ENCODE peak calls at places on chromosomes 5 and 9, in six cellular contexts. W, C, N, G, A and Y are unnamed samples.

GRCh38 chr5:119049824-119050449 is 20.9 kb upstream of the DMXL1 start:
- DNase-seq in W (no peak), C (peak), N (no peak), G (peak), A (peak), Y (no peak)

GRCh38 chr9:25678147-25678666 is at the start of gene TUSC1:
- DNase-seq in W (peak), C (peak), N (peak), G (peak), A (peak), Y (no peak)

GRCh38 chr9:110041452-110041851 is 166.5 kb downstream of the C9orf152 start:
- DNase-seq in W (no peak), C (no peak), N (no peak), G (no peak), A (no peak), Y (no peak)

GRCh38 chr5:30831123-30831522 is 362.4 kb upstream of the CDH6 start:
- DNase-seq in W (no peak), C (no peak), N (no peak), G (no peak), A (no peak), Y (no peak)

GRCh38 chr9:95150903-95151302 is 166.6 kb downstream of the FANCC start:
- DNase-seq in W (no peak), C (no peak), N (no peak), G (no peak), A (no peak), Y (no peak)

GRCh38 chr5:82404382-82404945 is 126.3 kb upstream of the RPS23 start:
- DNase-seq in W (no peak), C (no peak), N (no peak), G (peak), A (no peak), Y (no peak)

GRCh38 chr5:10691826-10692785 is 68.9 kb downstream of the DAP start:
- DNase-seq in W (no peak), C (peak), N (no peak), G (peak), A (peak), Y (no peak)

GRCh38 chr5:179825655-179826182 is 5.0 kb downstream of the SQSTM1 start:
- DNase-seq in W (no peak), C (peak), N (no peak), G (no peak), A (no peak), Y (no peak)

GRCh38 chr5:5316333-5316732 is 106.1 kb upstream of the ICE1 start:
- DNase-seq in W (no peak), C (no peak), N (no peak), G (peak), A (peak), Y (no peak)

GRCh38 chr5:160289356-160289651 is 23.1 kb downstream of the CCNJL start:
- DNase-seq in W (no peak), C (no peak), N (no peak), G (no peak), A (no peak), Y (no peak)

GRCh38 chr9:99253772-99254431 is 31.8 kb downstream of the SEC61B start:
- DNase-seq in W (no peak), C (no peak), N (no peak), G (no peak), A (peak), Y (no peak)

GRCh38 chr9:36407122-36407723 is 7.2 kb upstream of the RNF38 start:
- DNase-seq in W (peak), C (peak), N (peak), G (peak), A (peak), Y (peak)

GRCh38 chr5:179346401-179346800 is 1.1 kb upstream of the ADAMTS2 start:
- DNase-seq in W (no peak), C (no peak), N (no peak), G (no peak), A (peak), Y (no peak)

GRCh38 chr5:72346396-72346795 is 26.2 kb downstream of the PTCD2 start:
- DNase-seq in W (no peak), C (no peak), N (no peak), G (no peak), A (no peak), Y (no peak)

GRCh38 chr9:124320062-124320973 is 62.6 kb downstream of the NEK6 start:
- DNase-seq in W (peak), C (peak), N (peak), G (peak), A (peak), Y (peak)
- TF ChIP-seq CTCF in W (peak), C (peak), N (peak), G (peak), A (peak), Y (peak)

DNA sequence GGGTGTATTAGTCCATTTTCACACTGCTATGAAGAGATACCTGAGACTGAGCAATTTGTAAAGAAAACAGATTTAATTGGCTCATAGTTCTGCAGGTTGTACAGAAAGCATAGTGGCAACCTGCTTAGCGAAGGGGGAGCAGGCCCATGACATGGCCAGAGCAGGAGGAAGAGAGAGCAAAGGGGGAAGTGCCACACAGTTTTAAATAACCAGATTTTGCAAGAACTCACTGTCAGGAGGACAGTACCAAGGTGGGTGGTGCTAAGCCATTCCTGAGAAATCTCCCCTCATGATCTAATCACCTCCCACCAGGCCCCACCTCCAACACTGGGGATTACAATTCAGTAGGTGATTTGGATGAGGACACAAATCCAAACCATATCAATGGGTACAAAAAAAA is 16.8 kb upstream of the PCSK5 start:
- DNase-seq in W (no peak), C (no peak), N (no peak), G (no peak), A (no peak), Y (no peak)
- TF ChIP-seq CTCF in W (no peak), C (no peak), N (no peak), G (no peak), A (no peak), Y (no peak)

DNA sequence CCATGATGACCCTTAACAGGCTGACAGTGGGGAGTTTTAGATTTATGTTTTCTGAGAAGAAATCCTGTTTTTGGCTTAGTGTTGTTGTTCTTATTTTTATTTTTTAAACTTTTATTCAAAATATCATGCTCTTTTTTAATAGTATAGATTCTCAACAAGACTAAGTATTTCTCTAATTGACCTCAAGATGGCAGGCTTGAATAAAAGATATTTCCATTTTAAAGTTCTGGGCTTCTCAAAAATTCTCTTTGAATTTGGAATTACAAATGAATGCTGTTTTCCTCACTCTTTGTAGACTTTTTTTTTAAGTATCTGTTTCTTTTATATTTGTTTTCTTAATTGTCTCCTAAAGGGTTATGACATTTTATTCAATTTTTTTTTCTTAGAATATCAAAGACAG is 50.0 kb upstream of the SH3GL2 start:
- DNase-seq in W (no peak), C (peak), N (no peak), G (no peak), A (no peak), Y (no peak)
- TF ChIP-seq CTCF in W (peak), C (no peak), N (peak), G (peak), A (peak), Y (peak)

GRCh38 chr5:80487829-80488708 is at the start of gene FAM151B:
- DNase-seq in W (peak), C (peak), N (peak), G (peak), A (peak), Y (peak)
- TF ChIP-seq CTCF in W (peak), C (peak), N (no peak), G (no peak), A (peak), Y (peak)

DNA sequence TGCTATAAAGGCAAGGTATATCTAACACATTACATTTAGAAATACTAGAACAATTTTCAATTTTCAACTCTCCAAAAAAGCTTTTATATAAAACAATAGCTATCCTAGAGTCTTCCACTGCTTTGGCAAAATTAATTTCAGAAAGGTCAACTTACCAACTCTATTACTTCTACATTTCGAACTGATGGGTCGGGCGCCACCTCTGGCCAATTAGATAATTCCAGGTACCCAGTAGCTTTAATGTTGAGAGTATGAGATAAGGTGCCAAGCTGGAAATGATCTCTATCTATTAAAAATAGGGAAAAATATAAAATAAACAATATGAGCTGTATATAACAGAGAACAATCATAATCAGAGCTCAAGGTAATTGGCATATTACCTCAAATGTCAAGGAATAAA is 166.6 kb downstream of the AP3B1 start:
- DNase-seq in W (no peak), C (peak), N (no peak), G (no peak), A (no peak), Y (no peak)
- TF ChIP-seq CTCF in W (peak), C (no peak), N (no peak), G (peak), A (peak), Y (peak)